ENCODE peak calls at places on chromosomes 13 and 19, in five cellular contexts. Q is activated naive CD4-positive, alpha-beta T cell treated with anti-CD3 and anti-CD28 coated beads for 36 hours; T is stimulated activated CD4-positive, alpha-beta T cell treated with anti-CD3 and anti-CD28 coated beads, Interleukin-2, amount 100 ng/mL, for 24 hours; Z is skeletal muscle cell; L is AG08396. W is an unnamed sample.

GRCh38 chr13:32261567-32261966 is 53.6 kb downstream of the ZAR1L start:
- DNase-seq in Q (no peak), T (no peak), Z (peak), L (peak), W (peak)

GRCh38 chr13:21075303-21076264 is 14.2 kb upstream of the LATS2 start:
- DNase-seq in Q (peak), T (no peak), Z (no peak), L (no peak), W (no peak)

GRCh38 chr13:98752942-98753290 is 444 bp upstream of the SLC15A1 start:
- DNase-seq in Q (no peak), T (no peak), Z (no peak), L (no peak), W (no peak)

GRCh38 chr13:61880576-61881283 is 465.1 kb upstream of the PCDH20 start:
- DNase-seq in Q (peak), T (no peak), Z (no peak), L (no peak), W (no peak)

GRCh38 chr13:37490176-37490575 is 108.4 kb downstream of the POSTN start:
- DNase-seq in Q (no peak), T (no peak), Z (no peak), L (no peak), W (no peak)

GRCh38 chr13:51684076-51684475 is 99.8 kb downstream of the WDFY2 start:
- DNase-seq in Q (no peak), T (no peak), Z (no peak), L (peak), W (peak)

GRCh38 chr13:97359181-97360057 is 74.5 kb upstream of the RAP2A start:
- DNase-seq in Q (peak), T (peak), Z (peak), L (peak), W (peak)

GRCh38 chr13:36163303-36163702 is 32.1 kb upstream of the DCLK1 start:
- DNase-seq in Q (no peak), T (no peak), Z (no peak), L (no peak), W (no peak)

GRCh38 chr13:87889241-87889640 is 218.1 kb downstream of the SLITRK5 start:
- DNase-seq in Q (no peak), T (no peak), Z (no peak), L (no peak), W (no peak)

GRCh38 chr19:21463449-21464105 is 41.8 kb upstream of the ZNF429 start:
- DNase-seq in Q (peak), T (peak), Z (no peak), L (no peak), W (no peak)

GRCh38 chr19:14149509-14149994 is 13.2 kb upstream of the ASF1B start:
- DNase-seq in Q (peak), T (peak), Z (no peak), L (peak), W (no peak)

GRCh38 chr19:29371766-29372415 is 153.9 kb upstream of the VSTM2B start:
- DNase-seq in Q (no peak), T (no peak), Z (no peak), L (peak), W (no peak)

GRCh38 chr13:48429886-48430285 is 17.0 kb upstream of the LPAR6 start:
- DNase-seq in Q (no peak), T (no peak), Z (no peak), L (no peak), W (no peak)

GRCh38 chr19:51365211-51366049 is 758 bp downstream of the ETFB start:
- DNase-seq in Q (peak), T (no peak), Z (no peak), L (no peak), W (no peak)

GRCh38 chr13:42400188-42400833 is 128.4 kb downstream of the AKAP11 start:
- DNase-seq in Q (no peak), T (no peak), Z (no peak), L (no peak), W (no peak)

GRCh38 chr13:26619321-26619720 is 61.8 kb downstream of the WASF3 start:
- DNase-seq in Q (no peak), T (no peak), Z (peak), L (peak), W (peak)

GRCh38 chr13:45393941-45394570 is 24.1 kb downstream of the SLC25A30 start:
- DNase-seq in Q (peak), T (peak), Z (no peak), L (peak), W (no peak)

GRCh38 chr13:23986619-23987018 is 89.3 kb upstream of the C1QTNF9B start:
- DNase-seq in Q (no peak), T (no peak), Z (peak), L (peak), W (peak)

GRCh38 chr13:100513987-100514670 is 74.5 kb downstream of the GGACT start:
- DNase-seq in Q (no peak), T (no peak), Z (no peak), L (no peak), W (peak)

GRCh38 chr13:32962342-32962741 is 53.9 kb upstream of the KL start:
- DNase-seq in Q (no peak), T (no peak), Z (no peak), L (no peak), W (no peak)

GRCh38 chr19:46993622-46994021 is 26.0 kb upstream of the NPAS1 start:
- DNase-seq in Q (no peak), T (no peak), Z (no peak), L (no peak), W (no peak)

GRCh38 chr13:105105471-105105870 is 1430.0 kb downstream of the EFNB2 start:
- DNase-seq in Q (no peak), T (no peak), Z (no peak), L (no peak), W (no peak)

GRCh38 chr13:42553098-42554046 is 20.6 kb upstream of the TNFSF11 start:
- DNase-seq in Q (no peak), T (no peak), Z (peak), L (peak), W (no peak)

GRCh38 chr19:30334841-30335240 is 37.3 kb upstream of the ZNF536 start:
- DNase-seq in Q (no peak), T (no peak), Z (no peak), L (no peak), W (no peak)

GRCh38 chr13:98581971-98582702 is 5.2 kb upstream of the STK24 start:
- DNase-seq in Q (no peak), T (no peak), Z (no peak), L (peak), W (no peak)